ENCODE peak calls at places on chromosome 13, in six cellular contexts. M, A, G, Y, H and T are unnamed samples.

GRCh38 chr13:86000546-86000945 is 201.3 kb upstream of the SLITRK6 start:
- DNase-seq in G (no peak), Y (no peak), A (no peak), H (no peak), M (no peak), T (no peak)

GRCh38 chr13:98848736-98849135 is 96.3 kb upstream of the SLC15A1 start:
- DNase-seq in G (no peak), Y (peak), M (no peak), H (no peak), A (no peak), T (no peak)

GRCh38 chr13:64591981-64592380 is 2638.2 kb downstream of the PCDH9 start:
- DNase-seq in H (peak), A (no peak), G (no peak), M (no peak), Y (peak), T (no peak)

GRCh38 chr13:99426426-99426825 is 74.8 kb upstream of the TM9SF2 start:
- DNase-seq in H (no peak), G (no peak), Y (no peak), M (no peak), A (no peak), T (no peak)

GRCh38 chr13:111005364-111005763 is 90.5 kb upstream of the ANKRD10 start:
- DNase-seq in M (no peak), A (no peak), H (peak), Y (peak), G (no peak), T (no peak)

GRCh38 chr13:99663185-99663825 is 162.0 kb downstream of the TM9SF2 start:
- DNase-seq in M (no peak), Y (no peak), G (no peak), A (no peak), H (no peak), T (no peak)

GRCh38 chr13:71699342-71699741 is 167.7 kb downstream of the DACH1 start:
- DNase-seq in G (no peak), H (no peak), Y (no peak), A (no peak), M (no peak), T (no peak)

GRCh38 chr13:97914537-97914936 is 38.9 kb upstream of the IPO5 start:
- DNase-seq in A (no peak), H (peak), M (no peak), G (no peak), Y (no peak), T (no peak)

GRCh38 chr13:76853481-76853880 is 32.7 kb downstream of the KCTD12 start:
- DNase-seq in M (no peak), G (no peak), H (peak), A (no peak), Y (peak), T (no peak)

GRCh38 chr13:112112534-112113276 is 45.8 kb downstream of the SOX1 start:
- DNase-seq in A (no peak), G (no peak), M (no peak), H (no peak), Y (no peak), T (no peak)

GRCh38 chr13:82076421-82076820 is 1735.5 kb upstream of the SPRY2 start:
- DNase-seq in Y (no peak), G (no peak), A (no peak), H (no peak), M (no peak), T (no peak)

GRCh38 chr13:80462037-80462436 is 121.1 kb upstream of the SPRY2 start:
- DNase-seq in H (no peak), M (no peak), Y (no peak), A (no peak), G (no peak), T (no peak)

GRCh38 chr13:113053801-113054604 is 51.6 kb upstream of the F7 start:
- DNase-seq in Y (no peak), M (no peak), A (peak), G (no peak), H (no peak), T (no peak)

GRCh38 chr13:43934273-43934672 is 54.6 kb downstream of the LACC1 start:
- DNase-seq in H (no peak), Y (no peak), M (no peak), G (no peak), A (no peak), T (no peak)

GRCh38 chr13:27211771-27212364 is 39.5 kb upstream of the RPL21 start:
- DNase-seq in A (no peak), Y (peak), G (no peak), M (no peak), H (peak), T (no peak)

GRCh38 chr13:100694722-100695644 is 20.4 kb upstream of the TMTC4 start:
- DNase-seq in G (no peak), H (peak), A (peak), M (peak), Y (peak), T (no peak)

GRCh38 chr13:51154029-51154555 is 43.0 kb upstream of the C13orf42 start:
- DNase-seq in M (no peak), A (no peak), H (peak), Y (peak), G (no peak), T (peak)

GRCh38 chr13:20359335-20359734 is 127.2 kb upstream of the GJB6 start:
- DNase-seq in M (no peak), G (no peak), H (peak), Y (peak), A (no peak), T (no peak)

GRCh38 chr13:49370390-49370789 is 73.5 kb downstream of the CAB39L start:
- DNase-seq in H (no peak), G (no peak), A (no peak), M (no peak), Y (no peak), T (no peak)

GRCh38 chr13:105735269-105735668 is 800.2 kb downstream of the EFNB2 start:
- DNase-seq in G (no peak), M (no peak), A (no peak), H (peak), Y (no peak), T (no peak)

GRCh38 chr13:113585828-113586355 is 1.3 kb downstream of the TFDP1 start:
- DNase-seq in A (no peak), G (no peak), H (no peak), Y (no peak), M (no peak), T (no peak)

GRCh38 chr13:98957731-98958442 is 20.0 kb downstream of the DOCK9 start:
- DNase-seq in H (no peak), Y (no peak), M (no peak), A (no peak), G (no peak), T (no peak)